ENCODE peak calls at places on chromosomes 11 and 22, in four cellular contexts. One of them, this sample, is unnamed. For H3K9me3 and H3K36me3, the result is how much of the 10 kb centered on the place peaks cover.

GRCh38 chr11:85277693-85278092 is 349.5 kb downstream of the DLG2 start:
- DNase-seq in pancreas: no peak
- DNase-seq in Peyer's patch: no peak
- DNase-seq in left ventricle myocardium inferior: no peak
- DNase-seq in this sample: no peak

GRCh38 chr11:128694618-128695481 is 978 bp downstream of the FLI1 start:
- DNase-seq in pancreas: no peak
- DNase-seq in Peyer's patch: no peak
- DNase-seq in left ventricle myocardium inferior: no peak
- DNase-seq in this sample: no peak

GRCh38 chr11:5690736-5691135 is 1.1 kb downstream of the TRIM22 start:
- DNase-seq in pancreas: no peak
- DNase-seq in Peyer's patch: no peak
- DNase-seq in left ventricle myocardium inferior: no peak
- DNase-seq in this sample: no peak

GRCh38 chr11:30478923-30479322 is 107.2 kb downstream of the MPPED2 start:
- DNase-seq in pancreas: no peak
- DNase-seq in Peyer's patch: no peak
- DNase-seq in left ventricle myocardium inferior: peak
- DNase-seq in this sample: no peak

GRCh38 chr11:72614381-72614780 is 59.8 kb downstream of the PDE2A start:
- DNase-seq in pancreas: no peak
- DNase-seq in Peyer's patch: peak
- DNase-seq in left ventricle myocardium inferior: no peak
- DNase-seq in this sample: no peak

GRCh38 chr11:34624069-34624468 is 3.2 kb downstream of the EHF start:
- DNase-seq in pancreas: no peak
- DNase-seq in Peyer's patch: peak
- DNase-seq in left ventricle myocardium inferior: no peak
- DNase-seq in this sample: peak

GRCh38 chr22:35322893-35323292 is 23.2 kb downstream of the TOM1 start:
- DNase-seq in pancreas: no peak
- DNase-seq in Peyer's patch: no peak
- DNase-seq in left ventricle myocardium inferior: no peak
- DNase-seq in this sample: no peak

GRCh38 chr22:40193429-40194421 is 16.0 kb downstream of the TNRC6B start:
- DNase-seq in pancreas: no peak
- DNase-seq in Peyer's patch: no peak
- DNase-seq in left ventricle myocardium inferior: no peak
- DNase-seq in this sample: no peak

GRCh38 chr11:8234425-8234821 is 29.3 kb downstream of the LMO1 start:
- DNase-seq in pancreas: no peak
- DNase-seq in Peyer's patch: no peak
- DNase-seq in left ventricle myocardium inferior: no peak
- DNase-seq in this sample: no peak

DNA sequence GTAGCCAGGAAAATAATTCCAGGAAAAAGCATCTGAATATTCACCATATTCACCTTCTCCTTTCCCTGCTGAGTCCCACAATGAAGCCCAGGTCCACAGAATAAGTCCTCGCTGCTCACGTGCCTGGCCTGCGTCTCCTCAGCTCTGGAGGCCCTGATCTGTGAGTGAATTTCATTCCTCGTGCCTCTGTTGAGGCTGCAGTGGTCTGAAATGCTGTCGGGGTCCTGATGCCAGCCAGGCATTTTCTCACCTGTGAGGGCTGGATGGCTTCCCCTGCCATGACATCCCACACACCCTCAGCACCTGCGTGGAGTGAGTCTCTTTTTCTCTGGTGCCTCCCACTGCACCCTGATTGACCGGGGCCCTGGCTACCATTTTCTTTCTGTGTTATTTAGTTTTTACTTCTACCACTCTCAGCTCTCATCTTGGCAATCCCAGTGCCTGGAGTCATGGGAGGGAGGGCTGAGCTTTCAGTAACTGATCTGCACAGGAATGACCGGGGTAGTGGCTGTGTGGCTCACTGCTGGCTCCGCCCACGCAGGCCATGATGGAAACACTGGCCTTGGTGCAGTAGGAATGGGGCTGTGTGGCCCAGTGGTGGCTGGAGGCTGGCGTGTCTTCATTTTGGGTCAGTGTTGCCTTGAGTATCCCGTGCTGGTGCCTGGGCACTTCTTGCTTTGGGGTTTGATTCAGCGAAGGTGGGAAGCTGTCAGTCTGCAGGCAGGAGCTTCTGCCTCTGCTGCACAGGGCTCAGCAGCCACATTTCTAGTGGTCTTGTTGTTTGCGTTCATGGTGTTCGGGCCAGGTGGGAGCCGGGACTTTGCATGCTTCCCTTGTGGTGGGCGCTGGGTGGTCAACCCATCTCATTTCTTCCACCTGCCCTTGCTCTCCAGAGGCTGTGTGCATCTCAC is 807.2 kb downstream of the TBC1D22A start:
- DNase-seq in pancreas: no peak
- DNase-seq in Peyer's patch: peak
- DNase-seq in left ventricle myocardium inferior: no peak
- DNase-seq in this sample: no peak
- H3K9me3 ChIP-seq in pancreas: under half
- H3K9me3 ChIP-seq in Peyer's patch: under half
- H3K9me3 ChIP-seq in left ventricle myocardium inferior: under half
- H3K9me3 ChIP-seq in this sample: under half

DNA sequence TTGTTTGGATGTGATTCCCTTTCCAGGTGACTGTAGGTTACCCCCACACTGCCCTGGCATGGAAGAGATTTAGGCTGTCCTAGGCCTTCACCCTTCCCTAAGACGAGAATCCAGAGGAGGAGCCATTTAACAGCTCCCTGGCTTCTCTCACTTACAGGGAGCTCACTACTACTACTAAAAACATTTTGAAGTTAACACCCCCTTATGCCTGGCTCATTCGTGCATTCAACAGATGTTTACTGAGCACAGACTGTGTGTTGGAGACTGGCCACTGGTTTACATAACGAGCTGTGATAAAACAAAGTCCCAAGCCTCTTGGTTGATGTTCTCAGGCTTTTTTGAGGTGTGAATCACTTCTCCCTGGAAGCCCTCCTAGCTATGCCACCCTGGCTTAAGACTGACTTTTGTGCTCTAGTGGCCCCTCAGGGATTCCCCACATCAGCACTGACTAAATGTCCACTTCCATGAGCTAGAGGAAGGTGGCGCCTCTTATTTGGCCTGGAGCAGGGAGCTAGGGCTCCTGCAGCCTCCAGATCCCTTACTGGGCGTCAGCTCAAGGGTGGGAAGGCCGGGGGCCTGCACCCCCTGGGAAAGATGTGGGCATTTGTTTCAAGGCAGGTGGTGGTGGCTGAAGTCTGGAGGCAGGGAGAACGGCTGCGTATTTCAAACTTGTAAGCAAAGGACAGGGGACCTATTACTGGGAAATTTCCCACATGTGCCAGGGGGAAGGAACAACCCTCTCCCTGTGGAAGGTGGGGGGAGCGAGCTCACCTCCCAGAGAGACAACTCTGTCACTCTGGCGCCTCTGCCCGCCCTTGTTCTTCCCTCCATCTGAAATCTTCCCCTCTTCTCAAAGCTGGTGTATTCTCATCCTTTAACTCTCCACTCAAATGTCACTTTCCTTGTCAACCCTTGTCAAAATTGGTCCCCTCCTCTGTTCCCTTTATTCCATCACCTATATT is 19.4 kb upstream of the MALAT1 start:
- DNase-seq in pancreas: peak
- DNase-seq in Peyer's patch: no peak
- DNase-seq in left ventricle myocardium inferior: peak
- DNase-seq in this sample: no peak
- H3K36me3 ChIP-seq in pancreas: under half
- H3K36me3 ChIP-seq in Peyer's patch: under half
- H3K36me3 ChIP-seq in left ventricle myocardium inferior: under half
- H3K36me3 ChIP-seq in this sample: under half

GRCh38 chr22:49360746-49361145 is 466.9 kb downstream of the BRD1 start:
- DNase-seq in pancreas: no peak
- DNase-seq in Peyer's patch: no peak
- DNase-seq in left ventricle myocardium inferior: no peak
- DNase-seq in this sample: no peak

GRCh38 chr22:49364398-49364797 is 463.3 kb downstream of the BRD1 start:
- DNase-seq in pancreas: no peak
- DNase-seq in Peyer's patch: peak
- DNase-seq in left ventricle myocardium inferior: no peak
- DNase-seq in this sample: no peak

GRCh38 chr22:49361164-49361563 is 466.5 kb downstream of the BRD1 start:
- DNase-seq in pancreas: no peak
- DNase-seq in Peyer's patch: no peak
- DNase-seq in left ventricle myocardium inferior: no peak
- DNase-seq in this sample: no peak

GRCh38 chr22:49363526-49364230 is 464.0 kb downstream of the BRD1 start:
- DNase-seq in pancreas: no peak
- DNase-seq in Peyer's patch: peak
- DNase-seq in left ventricle myocardium inferior: no peak
- DNase-seq in this sample: no peak

DNA sequence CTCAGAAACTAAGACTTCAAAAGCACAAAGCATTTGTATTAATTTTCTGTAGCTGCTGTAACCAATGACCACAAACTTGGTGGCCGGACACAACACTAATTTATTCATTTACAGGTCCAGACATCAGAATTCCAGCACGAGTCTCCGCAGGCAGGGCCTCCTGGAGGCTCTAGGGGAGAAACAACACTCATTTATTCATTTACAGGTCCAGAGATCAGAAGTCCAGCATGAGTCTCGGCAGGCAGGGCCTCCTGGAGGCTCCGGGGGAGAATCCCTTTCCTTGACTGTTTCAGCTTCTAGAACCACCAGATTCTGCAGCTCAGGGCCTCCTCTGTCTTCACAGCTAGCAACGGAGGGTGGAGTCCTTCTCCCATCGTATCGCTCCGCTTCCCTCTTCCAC is 465.3 kb downstream of the BRD1 start:
- DNase-seq in pancreas: no peak
- DNase-seq in Peyer's patch: peak
- DNase-seq in left ventricle myocardium inferior: no peak
- DNase-seq in this sample: no peak
- H3K9me3 ChIP-seq in pancreas: under half
- H3K9me3 ChIP-seq in Peyer's patch: under half
- H3K9me3 ChIP-seq in left ventricle myocardium inferior: under half
- H3K9me3 ChIP-seq in this sample: under half

GRCh38 chr11:57555393-57555792 is 12.1 kb downstream of the UBE2L6 start:
- DNase-seq in pancreas: no peak
- DNase-seq in Peyer's patch: no peak
- DNase-seq in left ventricle myocardium inferior: no peak
- DNase-seq in this sample: no peak
- H3K36me3 ChIP-seq in pancreas: under half
- H3K36me3 ChIP-seq in Peyer's patch: half or more
- H3K36me3 ChIP-seq in left ventricle myocardium inferior: half or more
- H3K36me3 ChIP-seq in this sample: half or more

GRCh38 chr22:48223488-48224190 is 1461.2 kb downstream of the TBC1D22A start:
- DNase-seq in pancreas: no peak
- DNase-seq in Peyer's patch: no peak
- DNase-seq in left ventricle myocardium inferior: no peak
- DNase-seq in this sample: no peak
- H3K9me3 ChIP-seq in pancreas: under half
- H3K9me3 ChIP-seq in Peyer's patch: under half
- H3K9me3 ChIP-seq in left ventricle myocardium inferior: under half
- H3K9me3 ChIP-seq in this sample: under half